ENCODE peak calls at places on chromosomes 13 and 19, in nine cellular contexts. B is NB4; R is RWPE1; S is GM12865; Z is CD4-positive, alpha-beta T cell; Q is omental fat pad; X is neural progenitor cell; M is adrenal gland; U is foreskin fibroblast. H is an unnamed sample.

GRCh38 chr19:47028372-47028672 is 8.7 kb downstream of the NPAS1 start:
- DNase-seq in Q (no peak), R (no peak), X (peak), U (no peak), B (no peak), Z (no peak), S (no peak), M (no peak), H (no peak)

GRCh38 chr13:22665531-22665930 is 515.2 kb upstream of the SGCG start:
- DNase-seq in R (no peak), M (no peak), B (no peak), U (no peak), Z (no peak), X (no peak), Q (no peak), S (no peak), H (no peak)

GRCh38 chr19:53010494-53010893 is 3.2 kb upstream of the ERVV-1 start:
- DNase-seq in Q (no peak), S (no peak), R (no peak), B (no peak), X (peak), M (no peak), Z (no peak), U (no peak), H (no peak)

GRCh38 chr13:44523176-44524017 is 52.7 kb downstream of the TSC22D1 start:
- DNase-seq in Z (no peak), U (peak), R (peak), X (no peak), S (peak), B (no peak), Q (no peak), M (peak), H (no peak)

GRCh38 chr19:9352505-9352904 is 10.3 kb upstream of the ZNF177 start:
- DNase-seq in M (no peak), Q (no peak), S (no peak), B (no peak), X (no peak), R (no peak), Z (no peak), U (no peak), H (no peak)

GRCh38 chr13:110227864-110228643 is 78.9 kb downstream of the COL4A1 start:
- DNase-seq in U (no peak), Q (no peak), Z (no peak), M (no peak), S (no peak), R (no peak), B (no peak), X (no peak), H (no peak)

GRCh38 chr13:46648166-46648607 is 95.2 kb downstream of the LRCH1 start:
- DNase-seq in X (peak), M (peak), R (no peak), S (peak), U (peak), Q (no peak), Z (no peak), B (peak), H (no peak)

GRCh38 chr19:10812902-10813404 is 23.1 kb downstream of the TMED1 start:
- DNase-seq in Z (no peak), Q (no peak), M (peak), U (peak), B (peak), R (peak), S (no peak), X (no peak), H (no peak)

GRCh38 chr13:112781881-112782361 is 92.1 kb downstream of the ATP11A start:
- DNase-seq in S (no peak), Q (no peak), R (no peak), Z (no peak), M (peak), X (no peak), B (no peak), U (no peak), H (no peak)

DNA sequence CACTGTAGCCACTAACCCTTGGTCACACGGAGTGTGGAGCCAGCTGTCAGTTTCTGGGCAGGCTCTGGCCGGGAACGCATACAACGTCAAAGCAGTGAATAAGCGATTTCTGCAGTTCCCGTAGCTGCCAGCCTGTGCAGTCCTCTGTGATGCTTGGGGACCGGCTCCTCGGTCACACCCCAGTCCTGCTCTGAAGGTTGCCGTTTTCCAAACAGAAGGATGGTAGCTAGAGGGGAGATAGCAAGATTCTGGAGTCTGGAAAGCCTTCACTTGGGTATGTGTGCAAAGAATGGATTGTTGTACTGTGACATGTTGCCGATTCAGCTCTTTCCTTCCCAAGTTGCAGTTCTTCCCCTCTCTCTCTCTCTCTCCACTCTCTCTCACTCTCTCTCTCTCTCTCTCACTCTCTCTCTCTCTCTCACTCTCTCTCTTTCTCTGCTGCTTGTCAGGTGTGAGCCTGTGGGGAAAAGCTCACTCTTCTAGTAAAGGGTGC is 38.7 kb upstream of the C1QTNF9 start:
- DNase-seq in R (no peak), Q (no peak), X (peak), S (peak), U (peak), B (peak), Z (peak), M (peak), H (no peak)
- TF ChIP-seq CTCF in R (no peak), Q (no peak), X (no peak), S (no peak), U (no peak), B (no peak), Z (no peak), M (peak), H (no peak)

GRCh38 chr13:41835871-41836270 is 125.0 kb downstream of the VWA8 start:
- DNase-seq in X (no peak), R (no peak), U (peak), Z (no peak), M (no peak), B (no peak), S (no peak), Q (no peak), H (no peak)
- TF ChIP-seq CTCF in X (no peak), R (no peak), U (no peak), Z (no peak), M (no peak), B (no peak), S (no peak), Q (no peak), H (no peak)

GRCh38 chr13:24041822-24042221 is 118.7 kb upstream of the SPATA13 start:
- DNase-seq in R (no peak), Q (no peak), U (no peak), X (no peak), S (no peak), M (no peak), B (no peak), Z (no peak), H (no peak)
- TF ChIP-seq CTCF in R (no peak), Q (no peak), U (no peak), X (no peak), S (no peak), M (no peak), B (no peak), Z (no peak), H (no peak)

GRCh38 chr19:55161571-55162322 is 4.2 kb upstream of the TNNI3 start:
- DNase-seq in Z (no peak), B (no peak), S (no peak), X (no peak), U (no peak), R (no peak), M (no peak), Q (no peak), H (no peak)
- TF ChIP-seq CTCF in Z (no peak), B (no peak), S (no peak), X (no peak), U (no peak), R (no peak), M (no peak), Q (no peak), H (no peak)

DNA sequence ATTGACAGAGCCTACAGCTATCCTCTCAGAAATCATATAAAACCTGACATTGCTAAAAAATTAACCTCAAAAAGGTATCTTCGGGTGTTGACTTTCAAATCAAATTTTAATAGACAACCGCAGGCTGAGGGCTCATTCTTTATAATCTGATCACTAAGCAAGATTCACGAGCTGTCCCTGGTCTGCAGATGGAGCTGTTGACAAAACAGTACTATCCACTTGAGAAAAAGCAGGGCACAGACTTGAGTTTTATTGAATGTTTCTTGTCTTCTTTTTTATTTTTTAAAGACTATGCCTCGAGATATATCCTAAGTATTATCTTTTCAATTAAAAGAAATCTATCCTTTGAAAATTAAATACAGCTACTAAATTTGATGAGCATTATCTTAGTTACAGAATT is 540.5 kb downstream of the PCDH9 start:
- DNase-seq in Z (no peak), S (no peak), M (no peak), U (peak), Q (no peak), R (no peak), B (no peak), X (peak), H (no peak)
- TF ChIP-seq CTCF in Z (no peak), S (no peak), M (no peak), U (peak), Q (no peak), R (no peak), B (no peak), X (peak), H (no peak)

DNA sequence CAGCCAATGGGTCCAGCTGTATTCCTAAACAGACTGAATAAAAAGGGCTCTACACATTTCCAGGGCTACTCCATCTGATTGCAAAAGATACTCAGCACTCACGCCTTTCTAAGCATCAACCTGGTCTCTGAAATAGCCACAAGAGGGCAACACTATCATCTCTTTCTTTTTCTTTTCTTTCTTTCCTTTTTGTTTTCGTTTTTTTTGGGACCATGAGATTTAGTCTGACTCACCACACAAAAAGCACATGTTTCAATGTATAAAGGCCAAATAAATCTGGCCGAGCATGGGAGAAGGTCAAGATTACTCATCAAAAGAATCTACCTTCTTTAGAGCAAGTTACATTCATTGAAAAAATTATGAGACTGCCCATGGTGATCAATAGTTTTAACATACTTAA is 805.6 kb upstream of the ARGLU1 start:
- DNase-seq in B (peak), M (peak), X (peak), Q (no peak), Z (no peak), U (peak), S (no peak), R (peak), H (no peak)
- TF ChIP-seq CTCF in B (peak), M (peak), X (peak), Q (no peak), Z (no peak), U (no peak), S (peak), R (peak), H (peak)

DNA sequence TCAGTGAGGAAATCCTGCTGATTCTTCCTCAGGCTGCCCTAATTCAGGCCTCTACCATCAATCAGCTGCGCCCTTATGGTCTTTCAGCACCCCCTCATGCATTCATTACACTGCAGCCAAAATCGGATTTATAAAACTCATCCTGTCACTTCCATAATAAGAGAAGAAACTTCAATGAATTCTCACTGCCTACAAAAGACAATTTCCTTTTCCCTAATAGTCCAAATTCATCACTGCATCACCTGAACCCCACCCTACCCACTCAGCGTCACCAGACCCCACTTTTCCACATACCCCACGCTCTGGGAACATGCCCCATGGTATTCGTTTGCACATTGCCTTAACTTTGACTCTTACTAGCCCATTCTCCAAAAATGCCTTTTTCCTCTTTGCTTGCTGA is 92.0 kb downstream of the C13orf42 start:
- DNase-seq in M (no peak), S (no peak), Z (no peak), X (no peak), U (no peak), Q (no peak), R (no peak), B (no peak), H (no peak)
- TF ChIP-seq CTCF in M (no peak), S (no peak), Z (no peak), X (no peak), U (no peak), Q (no peak), R (no peak), B (no peak), H (no peak)

DNA sequence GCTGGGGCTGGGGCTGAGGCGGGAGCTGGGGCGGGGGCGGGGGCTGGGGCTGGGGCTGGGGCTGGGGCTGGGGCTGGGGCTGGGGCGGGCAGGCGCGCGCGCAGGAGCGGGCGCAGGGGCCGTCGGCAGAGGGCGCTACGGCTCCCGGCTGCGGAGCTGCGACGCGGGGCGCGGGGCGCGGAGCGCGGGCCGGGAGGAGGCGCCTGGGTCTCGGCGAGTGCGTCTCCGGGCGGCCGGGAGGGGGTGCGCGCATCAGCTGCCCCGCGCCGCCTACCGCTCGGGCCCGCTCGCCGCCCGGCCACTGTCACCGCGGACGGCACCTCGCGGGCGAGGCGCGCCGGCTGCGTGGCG is 416 bp upstream of the MTUS2 start:
- DNase-seq in Z (peak), U (peak), B (peak), Q (no peak), R (no peak), S (peak), X (peak), M (peak), H (peak)
- TF ChIP-seq CTCF in Z (no peak), U (no peak), B (no peak), Q (no peak), R (peak), S (peak), X (peak), M (no peak), H (peak)

H was measured in progenitor cell of endocrine pancreas.